ENCODE peak calls at places on chromosomes 7 and 10, in four cellular contexts. H is non-pigmented ciliary epithelial cell, T is NCI-H1092, J is testis. W is an unnamed sample.

GRCh38 chr10:33571616-33572015 is 237.1 kb upstream of the NRP1 start:
- DNase-seq in H (no peak), T (no peak), J (no peak), W (no peak)

GRCh38 chr10:132272061-132272766 is 35.5 kb downstream of the STK32C start:
- DNase-seq in H (no peak), T (no peak), J (peak; percentile 76), W (no peak)

GRCh38 chr10:79057481-79058275 is 11.1 kb upstream of the ZMIZ1 start:
- DNase-seq in H (no peak), T (no peak), J (no peak), W (no peak)

GRCh38 chr7:75064291-75064690 is 9.3 kb downstream of the RCC1L start:
- DNase-seq in H (no peak), T (no peak), J (no peak), W (no peak)

GRCh38 chr7:29488203-29488970 is 75.2 kb upstream of the PRR15 start:
- DNase-seq in H (no peak), T (no peak), J (no peak), W (no peak)

GRCh38 chr7:128172151-128172550 is 68.9 kb upstream of the LEP start:
- DNase-seq in H (no peak), T (no peak), J (no peak), W (no peak)

GRCh38 chr7:39540320-39540719 is 25.9 kb upstream of the YAE1 start:
- DNase-seq in H (no peak), T (peak; percentile 82), J (no peak), W (no peak)

GRCh38 chr7:22841954-22842353 is 19.3 kb upstream of the TOMM7 start:
- DNase-seq in H (no peak), T (no peak), J (no peak), W (no peak)

GRCh38 chr7:29748286-29749099 is 57.8 kb upstream of the WIPF3 start:
- DNase-seq in H (peak; percentile 6), T (peak; percentile 31), J (no peak), W (peak; percentile 27)

GRCh38 chr10:16945566-16945965 is 128.3 kb upstream of the RSU1 start:
- DNase-seq in H (no peak), T (no peak), J (no peak), W (no peak)

GRCh38 chr10:42637142-42637541 is 1.2 kb downstream of the ZNF33B start:
- DNase-seq in H (no peak), T (no peak), J (no peak), W (no peak)

GRCh38 chr10:127353544-127353943 is 157.2 kb upstream of the INSYN2A start:
- DNase-seq in H (no peak), T (no peak), J (no peak), W (no peak)

GRCh38 chr10:46288601-46289206 is 1.9 kb downstream of the ANTXRL start:
- DNase-seq in H (no peak), T (no peak), J (no peak), W (no peak)

GRCh38 chr7:121099572-121099971 is 111.1 kb downstream of the CPED1 start:
- DNase-seq in H (no peak), T (no peak), J (no peak), W (no peak)

GRCh38 chr10:59432207-59432900 is 70.0 kb upstream of the FAM13C start:
- DNase-seq in H (no peak), T (no peak), J (no peak), W (no peak)

GRCh38 chr7:19026888-19027287 is 90.5 kb downstream of the TWIST1 start:
- DNase-seq in H (no peak), T (no peak), J (no peak), W (no peak)

GRCh38 chr7:115216652-115217051 is 294.8 kb downstream of the MDFIC start:
- DNase-seq in H (no peak), T (no peak), J (no peak), W (no peak)

GRCh38 chr7:34309116-34309515 is 348.9 kb upstream of the NPSR1 start:
- DNase-seq in H (no peak), T (no peak), J (no peak), W (no peak)

GRCh38 chr7:81447351-81447952 is 322.4 kb downstream of the HGF start:
- DNase-seq in H (peak; percentile 34), T (peak; percentile 22), J (peak; percentile 63), W (peak; percentile 37)

GRCh38 chr10:60384708-60385398 is 4.8 kb downstream of the ANK3 start:
- DNase-seq in H (peak; percentile 93), T (no peak), J (no peak), W (peak; percentile 77)

GRCh38 chr10:120423350-120424197 is 33.5 kb upstream of the PLPP4 start:
- DNase-seq in H (peak; percentile 83), T (no peak), J (peak; percentile 75), W (peak; percentile 71)

GRCh38 chr7:2734761-2735571 is 47.0 kb downstream of the AMZ1 start:
- DNase-seq in H (no peak), T (peak; percentile 43), J (peak; percentile 80), W (no peak)

GRCh38 chr10:82796510-82796909 is 921.5 kb downstream of the NRG3 start:
- DNase-seq in H (no peak), T (no peak), J (no peak), W (no peak)

GRCh38 chr7:124765401-124766352 is at the start of gene GPR37:
- DNase-seq in H (peak; percentile 53), T (no peak), J (peak; percentile 89), W (no peak)

GRCh38 chr7:127835679-127836078 is 183.7 kb downstream of the SND1 start:
- DNase-seq in H (no peak), T (no peak), J (no peak), W (no peak)

GRCh38 chr7:45882465-45882810 is 5.8 kb upstream of the IGFBP1 start:
- DNase-seq in H (no peak), T (peak; percentile 70), J (no peak), W (no peak)

GRCh38 chr10:51729822-51730530 is 30.6 kb upstream of the CSTF2T start:
- DNase-seq in H (no peak), T (no peak), J (no peak), W (no peak)

GRCh38 chr7:50387351-50387750 is 62.8 kb downstream of the FIGNL1 start:
- DNase-seq in H (no peak), T (no peak), J (no peak), W (no peak)

GRCh38 chr10:114526112-114526496 is 121.8 kb upstream of the AFAP1L2 start:
- DNase-seq in H (no peak), T (no peak), J (no peak), W (no peak)

GRCh38 chr10:87705339-87705738 is 45.7 kb downstream of the PAPSS2 start:
- DNase-seq in H (peak; percentile 18), T (no peak), J (no peak), W (no peak)

GRCh38 chr7:143318661-143319060 is 2.8 kb downstream of the CLCN1 start:
- DNase-seq in H (no peak), T (no peak), J (no peak), W (no peak)

GRCh38 chr7:126574838-126575250 is 677.9 kb downstream of the GRM8 start:
- DNase-seq in H (peak; percentile 28), T (no peak), J (no peak), W (no peak)

GRCh38 chr7:2477447-2478386 is 1.5 kb upstream of the GRIFIN start:
- DNase-seq in H (no peak), T (peak; percentile 34), J (peak; percentile 54), W (no peak)

GRCh38 chr10:77180104-77180503 is 457.5 kb downstream of the KCNMA1 start:
- DNase-seq in H (no peak), T (no peak), J (no peak), W (no peak)

GRCh38 chr10:86968994-86969355 is 693 bp downstream of the ADIRF start:
- DNase-seq in H (no peak), T (no peak), J (no peak), W (no peak)

GRCh38 chr7:2810682-2811471 is 33.2 kb downstream of the GNA12 start:
- DNase-seq in H (no peak), T (no peak), J (no peak), W (no peak)

GRCh38 chr7:111030358-111030735 is 60.6 kb upstream of the LRRN3 start:
- DNase-seq in H (no peak), T (no peak), J (no peak), W (peak; percentile 12)

GRCh38 chr7:49294611-49295010 is 370.3 kb downstream of the CDC14C start:
- DNase-seq in H (no peak), T (no peak), J (no peak), W (no peak)

GRCh38 chr10:1939016-1939415 is 201.7 kb upstream of the ADARB2 start:
- DNase-seq in H (no peak), T (no peak), J (no peak), W (no peak)

GRCh38 chr7:45610019-45610418 is 35.9 kb downstream of the ADCY1 start:
- DNase-seq in H (no peak), T (no peak), J (no peak), W (no peak)